ENCODE peak calls at places on chromosome 1, in nine cellular contexts. F, M, O, P, D, Y, I, Q and L are unnamed samples.

GRCh38 chr1:228370439-228370940 is 36.1 kb downstream of the TRIM11 start:
- DNase-seq in F (no peak), M (peak), O (no peak), P (no peak), D (peak), Y (no peak), I (no peak), Q (no peak), L (peak)

GRCh38 chr1:77271851-77272250 is 10.0 kb upstream of the AK5 start:
- DNase-seq in F (no peak), M (no peak), O (peak), P (no peak), D (no peak), Y (peak), I (no peak), Q (no peak), L (no peak)

GRCh38 chr1:65881070-65881594 is 88.4 kb downstream of the PDE4B start:
- DNase-seq in F (no peak), M (no peak), O (peak), P (no peak), D (no peak), Y (no peak), I (no peak), Q (no peak), L (no peak)

GRCh38 chr1:174988539-174988938 is 11.2 kb upstream of the CACYBP start:
- DNase-seq in F (no peak), M (no peak), O (no peak), P (no peak), D (no peak), Y (no peak), I (no peak), Q (no peak), L (no peak)

GRCh38 chr1:37020653-37021277 is 13.6 kb downstream of the GRIK3 start:
- DNase-seq in F (no peak), M (no peak), O (no peak), P (peak), D (no peak), Y (no peak), I (no peak), Q (peak), L (no peak)

GRCh38 chr1:57889686-57890360 is 466.0 kb upstream of the DAB1 start:
- DNase-seq in F (no peak), M (no peak), O (no peak), P (no peak), D (no peak), Y (no peak), I (no peak), Q (no peak), L (no peak)

GRCh38 chr1:210901981-210902770 is 231.8 kb downstream of the KCNH1 start:
- DNase-seq in F (no peak), M (no peak), O (no peak), P (no peak), D (no peak), Y (no peak), I (no peak), Q (no peak), L (no peak)

GRCh38 chr1:80054129-80054528 is 1047.6 kb upstream of the ADGRL4 start:
- DNase-seq in F (no peak), M (no peak), O (peak), P (peak), D (no peak), Y (no peak), I (peak), Q (no peak), L (no peak)

GRCh38 chr1:81554534-81554933 is 246.2 kb upstream of the ADGRL2 start:
- DNase-seq in F (no peak), M (no peak), O (no peak), P (no peak), D (no peak), Y (no peak), I (no peak), Q (no peak), L (no peak)

GRCh38 chr1:9946315-9946714 is 3.0 kb downstream of the NMNAT1 start:
- DNase-seq in F (no peak), M (no peak), O (no peak), P (no peak), D (no peak), Y (no peak), I (no peak), Q (no peak), L (no peak)

GRCh38 chr1:9942939-9943807 is at the start of the genes LZIC and NMNAT1:
- DNase-seq in F (peak), M (peak), O (peak), P (peak), D (peak), Y (peak), I (peak), Q (peak), L (peak)

DNA sequence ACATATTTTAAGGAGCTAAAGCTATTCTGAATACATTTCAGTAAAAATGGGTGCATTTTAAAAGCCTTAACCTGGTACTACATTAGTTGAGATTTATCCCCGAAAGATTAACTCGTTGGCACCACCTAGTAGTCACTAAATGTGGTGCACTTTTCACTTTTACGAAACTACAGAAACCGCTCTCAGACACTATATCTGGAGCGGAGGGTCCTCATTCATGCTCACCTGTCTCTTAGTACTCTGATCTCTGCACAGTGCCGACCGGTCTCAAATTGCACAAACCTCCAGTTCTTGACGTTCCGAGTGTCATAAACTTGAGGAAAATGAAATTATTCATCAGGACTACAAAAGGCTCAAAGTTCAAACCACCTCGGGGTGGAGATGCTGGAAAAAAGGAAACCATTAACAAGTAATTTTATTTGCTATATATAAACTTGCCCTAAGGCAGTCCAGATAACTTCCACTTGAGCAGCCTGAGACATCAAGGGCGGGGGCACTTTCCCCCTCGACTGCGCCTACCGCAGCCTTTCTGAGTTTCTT is 722 bp downstream of the LZIC start:
- DNase-seq in F (no peak), M (no peak), O (peak), P (peak), D (no peak), Y (peak), I (peak), Q (no peak), L (no peak)
- TF ChIP-seq CTCF in F (peak), M (peak), O (peak), P (peak), D (peak), Y (peak), I (peak), Q (peak), L (peak)

GRCh38 chr1:21573971-21574458 is 64.8 kb downstream of the ALPL start:
- DNase-seq in F (no peak), M (peak), O (peak), P (peak), D (peak), Y (no peak), I (peak), Q (peak), L (no peak)
- TF ChIP-seq CTCF in F (peak), M (peak), O (peak), P (peak), D (peak), Y (no peak), I (peak), Q (peak), L (no peak)

DNA sequence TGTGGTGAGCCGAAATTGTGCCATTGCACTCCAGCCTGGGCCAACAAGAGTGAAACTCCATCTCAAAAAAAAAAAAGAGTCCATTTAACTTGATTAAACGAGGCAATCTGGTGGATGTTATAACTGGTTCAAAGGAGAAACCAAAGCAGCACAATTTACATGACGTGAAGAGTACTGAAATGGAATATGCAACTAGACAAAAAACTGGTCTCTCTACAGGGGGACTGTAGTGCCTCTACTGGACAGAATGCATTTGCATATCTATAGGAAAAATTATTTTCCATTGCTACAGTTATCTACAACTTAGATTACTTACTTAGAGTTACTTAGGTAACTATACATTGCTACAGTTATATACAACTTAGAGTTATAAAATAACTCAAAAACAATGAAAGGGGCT is 2.7 kb upstream of the CAPN2 start:
- DNase-seq in F (no peak), M (no peak), O (peak), P (no peak), D (no peak), Y (no peak), I (peak), Q (no peak), L (no peak)
- TF ChIP-seq CTCF in F (no peak), M (peak), O (peak), P (no peak), D (peak), Y (peak), I (peak), Q (no peak), L (no peak)

GRCh38 chr1:169712309-169712631 is 850 bp upstream of the SELL start:
- DNase-seq in F (no peak), M (no peak), O (no peak), P (no peak), D (no peak), Y (no peak), I (no peak), Q (no peak), L (no peak)
- TF ChIP-seq CTCF in F (no peak), M (no peak), O (no peak), P (no peak), D (peak), Y (peak), I (no peak), Q (peak), L (peak)

GRCh38 chr1:22889213-22889827 is 83.3 kb downstream of the LACTBL1 start:
- DNase-seq in F (no peak), M (no peak), O (peak), P (peak), D (no peak), Y (peak), I (peak), Q (no peak), L (no peak)
- TF ChIP-seq CTCF in F (peak), M (peak), O (peak), P (peak), D (peak), Y (peak), I (peak), Q (peak), L (peak)